ENCODE peak calls at places on chromosomes 5 and 9, in seven cellular contexts. One of them, this sample, is unnamed. For H3K4me1, the result is how much of the 10 kb centered on the place peaks cover.

GRCh38 chr5:95836544-95836943 is 14.0 kb upstream of the GLRX start:
- DNase-seq in colonic mucosa: no peak
- DNase-seq in neural progenitor cell: no peak
- DNase-seq in Panc1: no peak
- DNase-seq in HCT116: no peak
- DNase-seq in CD4-positive, CD25-positive, alpha-beta regulatory T cell: no peak
- DNase-seq in thoracic aorta: no peak
- DNase-seq in this sample: no peak

GRCh38 chr9:81492710-81493447 is 196.5 kb downstream of the TLE1 start:
- DNase-seq in Panc1: peak
- DNase-seq in HCT116: no peak
- DNase-seq in neural progenitor cell: no peak
- DNase-seq in thoracic aorta: no peak
- DNase-seq in colonic mucosa: no peak
- DNase-seq in CD4-positive, CD25-positive, alpha-beta regulatory T cell: no peak
- DNase-seq in this sample: no peak

GRCh38 chr9:63817622-63818518 is 1467.1 kb downstream of the FOXD4L5 start:
- DNase-seq in Panc1: no peak
- DNase-seq in CD4-positive, CD25-positive, alpha-beta regulatory T cell: peak
- DNase-seq in thoracic aorta: no peak
- DNase-seq in colonic mucosa: peak
- DNase-seq in neural progenitor cell: peak
- DNase-seq in HCT116: no peak
- DNase-seq in this sample: peak

GRCh38 chr5:1298723-1299510 is 4.0 kb upstream of the TERT start:
- DNase-seq in CD4-positive, CD25-positive, alpha-beta regulatory T cell: no peak
- DNase-seq in Panc1: no peak
- DNase-seq in thoracic aorta: no peak
- DNase-seq in neural progenitor cell: no peak
- DNase-seq in colonic mucosa: no peak
- DNase-seq in HCT116: no peak
- DNase-seq in this sample: no peak

GRCh38 chr9:124392254-124392653 is 23.0 kb downstream of the PSMB7 start:
- DNase-seq in neural progenitor cell: no peak
- DNase-seq in HCT116: no peak
- DNase-seq in colonic mucosa: no peak
- DNase-seq in Panc1: peak
- DNase-seq in thoracic aorta: no peak
- DNase-seq in CD4-positive, CD25-positive, alpha-beta regulatory T cell: no peak
- DNase-seq in this sample: no peak

GRCh38 chr5:40841068-40841805 is at the start of gene CARD6:
- DNase-seq in Panc1: no peak
- DNase-seq in HCT116: no peak
- DNase-seq in CD4-positive, CD25-positive, alpha-beta regulatory T cell: no peak
- DNase-seq in colonic mucosa: no peak
- DNase-seq in neural progenitor cell: no peak
- DNase-seq in thoracic aorta: no peak
- DNase-seq in this sample: no peak

GRCh38 chr5:126450388-126450787 is 27.2 kb downstream of the GRAMD2B start:
- DNase-seq in thoracic aorta: no peak
- DNase-seq in colonic mucosa: no peak
- DNase-seq in CD4-positive, CD25-positive, alpha-beta regulatory T cell: peak
- DNase-seq in HCT116: no peak
- DNase-seq in Panc1: no peak
- DNase-seq in neural progenitor cell: no peak
- DNase-seq in this sample: no peak

GRCh38 chr9:71857159-71857558 is 53.8 kb downstream of the ABHD17B start:
- DNase-seq in Panc1: no peak
- DNase-seq in CD4-positive, CD25-positive, alpha-beta regulatory T cell: no peak
- DNase-seq in HCT116: no peak
- DNase-seq in thoracic aorta: no peak
- DNase-seq in colonic mucosa: no peak
- DNase-seq in neural progenitor cell: no peak
- DNase-seq in this sample: no peak

GRCh38 chr5:66821626-66822429 is 225.6 kb downstream of the MAST4 start:
- DNase-seq in colonic mucosa: no peak
- DNase-seq in Panc1: no peak
- DNase-seq in neural progenitor cell: no peak
- DNase-seq in thoracic aorta: no peak
- DNase-seq in HCT116: no peak
- DNase-seq in CD4-positive, CD25-positive, alpha-beta regulatory T cell: no peak
- DNase-seq in this sample: no peak

GRCh38 chr9:21383627-21384026 is 1.6 kb downstream of the IFNA2 start:
- DNase-seq in HCT116: no peak
- DNase-seq in thoracic aorta: no peak
- DNase-seq in Panc1: no peak
- DNase-seq in CD4-positive, CD25-positive, alpha-beta regulatory T cell: no peak
- DNase-seq in colonic mucosa: no peak
- DNase-seq in neural progenitor cell: no peak
- DNase-seq in this sample: no peak

GRCh38 chr5:143428738-143429420 is 25.4 kb upstream of the NR3C1 start:
- DNase-seq in HCT116: no peak
- DNase-seq in CD4-positive, CD25-positive, alpha-beta regulatory T cell: no peak
- DNase-seq in neural progenitor cell: no peak
- DNase-seq in Panc1: no peak
- DNase-seq in thoracic aorta: no peak
- DNase-seq in colonic mucosa: no peak
- DNase-seq in this sample: no peak

GRCh38 chr5:17235736-17236330 is 18.4 kb downstream of the BASP1 start:
- DNase-seq in thoracic aorta: no peak
- DNase-seq in colonic mucosa: no peak
- DNase-seq in neural progenitor cell: no peak
- DNase-seq in HCT116: no peak
- DNase-seq in Panc1: no peak
- DNase-seq in CD4-positive, CD25-positive, alpha-beta regulatory T cell: no peak
- DNase-seq in this sample: no peak

GRCh38 chr5:57456531-57457135 is 26.0 kb downstream of the ACTBL2 start:
- DNase-seq in thoracic aorta: no peak
- DNase-seq in neural progenitor cell: no peak
- DNase-seq in CD4-positive, CD25-positive, alpha-beta regulatory T cell: no peak
- DNase-seq in colonic mucosa: peak
- DNase-seq in Panc1: no peak
- DNase-seq in HCT116: no peak
- DNase-seq in this sample: no peak

GRCh38 chr9:89436963-89437625 is 60.8 kb downstream of the SEMA4D start:
- DNase-seq in Panc1: no peak
- DNase-seq in neural progenitor cell: no peak
- DNase-seq in colonic mucosa: peak
- DNase-seq in thoracic aorta: no peak
- DNase-seq in CD4-positive, CD25-positive, alpha-beta regulatory T cell: peak
- DNase-seq in HCT116: no peak
- DNase-seq in this sample: peak

GRCh38 chr9:132411091-132411508 is 1.1 kb downstream of the CFAP77 start:
- DNase-seq in colonic mucosa: peak
- DNase-seq in neural progenitor cell: peak
- DNase-seq in HCT116: peak
- DNase-seq in thoracic aorta: no peak
- DNase-seq in CD4-positive, CD25-positive, alpha-beta regulatory T cell: peak
- DNase-seq in Panc1: no peak
- DNase-seq in this sample: peak

GRCh38 chr5:78417026-78417425 is 56.6 kb downstream of the SCAMP1 start:
- DNase-seq in Panc1: no peak
- DNase-seq in colonic mucosa: no peak
- DNase-seq in neural progenitor cell: no peak
- DNase-seq in CD4-positive, CD25-positive, alpha-beta regulatory T cell: no peak
- DNase-seq in thoracic aorta: no peak
- DNase-seq in HCT116: no peak
- DNase-seq in this sample: no peak

GRCh38 chr5:141849371-141850182 is 28.6 kb downstream of the PCDH1 start:
- DNase-seq in Panc1: peak
- DNase-seq in CD4-positive, CD25-positive, alpha-beta regulatory T cell: peak
- DNase-seq in thoracic aorta: peak
- DNase-seq in colonic mucosa: peak
- DNase-seq in HCT116: no peak
- DNase-seq in neural progenitor cell: peak
- DNase-seq in this sample: peak

GRCh38 chr9:96232539-96233241 is 69.3 kb downstream of the HSD17B3 start:
- DNase-seq in CD4-positive, CD25-positive, alpha-beta regulatory T cell: no peak
- DNase-seq in Panc1: no peak
- DNase-seq in colonic mucosa: peak
- DNase-seq in neural progenitor cell: peak
- DNase-seq in HCT116: no peak
- DNase-seq in thoracic aorta: no peak
- DNase-seq in this sample: peak

GRCh38 chr5:30572279-30572678 is 621.2 kb upstream of the CDH6 start:
- DNase-seq in CD4-positive, CD25-positive, alpha-beta regulatory T cell: no peak
- DNase-seq in thoracic aorta: no peak
- DNase-seq in Panc1: no peak
- DNase-seq in HCT116: no peak
- DNase-seq in colonic mucosa: no peak
- DNase-seq in neural progenitor cell: no peak
- DNase-seq in this sample: no peak

GRCh38 chr5:133051547-133052316 is at the start of gene HSPA4:
- DNase-seq in thoracic aorta: peak
- DNase-seq in CD4-positive, CD25-positive, alpha-beta regulatory T cell: peak
- DNase-seq in neural progenitor cell: peak
- DNase-seq in Panc1: peak
- DNase-seq in HCT116: peak
- DNase-seq in colonic mucosa: peak
- DNase-seq in this sample: peak
- H3K4me1 ChIP-seq in thoracic aorta: half or more
- H3K4me1 ChIP-seq in CD4-positive, CD25-positive, alpha-beta regulatory T cell: under half
- H3K4me1 ChIP-seq in neural progenitor cell: under half
- H3K4me1 ChIP-seq in Panc1: under half
- H3K4me1 ChIP-seq in HCT116: under half
- H3K4me1 ChIP-seq in colonic mucosa: under half
- H3K4me1 ChIP-seq in this sample: under half

GRCh38 chr5:65198777-65199120 is 283.0 kb downstream of the ADAMTS6 start:
- DNase-seq in thoracic aorta: no peak
- DNase-seq in neural progenitor cell: no peak
- DNase-seq in CD4-positive, CD25-positive, alpha-beta regulatory T cell: no peak
- DNase-seq in HCT116: no peak
- DNase-seq in colonic mucosa: no peak
- DNase-seq in Panc1: no peak
- DNase-seq in this sample: no peak
- H3K4me1 ChIP-seq in thoracic aorta: under half
- H3K4me1 ChIP-seq in neural progenitor cell: under half
- H3K4me1 ChIP-seq in CD4-positive, CD25-positive, alpha-beta regulatory T cell: under half
- H3K4me1 ChIP-seq in HCT116: under half
- H3K4me1 ChIP-seq in colonic mucosa: under half
- H3K4me1 ChIP-seq in Panc1: under half
- H3K4me1 ChIP-seq in this sample: under half

DNA sequence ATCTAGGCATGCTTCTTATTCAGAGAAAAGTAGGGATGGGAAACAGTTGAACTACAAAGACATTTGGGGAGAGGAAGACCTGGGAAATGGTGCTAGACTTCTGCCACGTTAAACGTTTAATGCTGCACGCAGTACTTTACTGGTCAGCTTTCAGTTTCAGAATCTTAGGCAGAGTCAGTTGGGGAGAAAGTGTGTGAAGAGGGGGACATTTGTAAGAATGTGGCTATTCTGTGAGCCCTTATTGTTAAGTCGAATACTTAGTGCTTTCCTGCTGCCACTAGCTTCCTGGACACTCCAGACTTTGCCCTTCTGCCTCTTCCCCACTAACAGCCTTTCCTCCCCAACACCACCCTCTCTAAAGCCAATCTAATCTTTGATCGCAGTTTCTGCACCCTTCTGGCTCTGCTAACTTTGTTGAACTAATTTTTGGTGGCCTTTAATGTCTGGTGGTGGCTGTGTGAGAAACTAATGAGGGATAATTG is 6.1 kb downstream of the CYSTM1 start:
- DNase-seq in HCT116: no peak
- DNase-seq in colonic mucosa: peak
- DNase-seq in neural progenitor cell: no peak
- DNase-seq in CD4-positive, CD25-positive, alpha-beta regulatory T cell: no peak
- DNase-seq in thoracic aorta: no peak
- DNase-seq in Panc1: no peak
- DNase-seq in this sample: no peak
- H3K4me1 ChIP-seq in HCT116: under half
- H3K4me1 ChIP-seq in colonic mucosa: under half
- H3K4me1 ChIP-seq in neural progenitor cell: under half
- H3K4me1 ChIP-seq in CD4-positive, CD25-positive, alpha-beta regulatory T cell: under half
- H3K4me1 ChIP-seq in thoracic aorta: under half
- H3K4me1 ChIP-seq in Panc1: half or more
- H3K4me1 ChIP-seq in this sample: half or more

GRCh38 chr9:87401681-87402080 is 96.0 kb upstream of the DAPK1 start:
- DNase-seq in neural progenitor cell: no peak
- DNase-seq in Panc1: no peak
- DNase-seq in colonic mucosa: no peak
- DNase-seq in thoracic aorta: no peak
- DNase-seq in CD4-positive, CD25-positive, alpha-beta regulatory T cell: no peak
- DNase-seq in HCT116: no peak
- DNase-seq in this sample: no peak
- H3K4me1 ChIP-seq in neural progenitor cell: under half
- H3K4me1 ChIP-seq in Panc1: under half
- H3K4me1 ChIP-seq in colonic mucosa: under half
- H3K4me1 ChIP-seq in thoracic aorta: under half
- H3K4me1 ChIP-seq in CD4-positive, CD25-positive, alpha-beta regulatory T cell: under half
- H3K4me1 ChIP-seq in HCT116: under half
- H3K4me1 ChIP-seq in this sample: under half

DNA sequence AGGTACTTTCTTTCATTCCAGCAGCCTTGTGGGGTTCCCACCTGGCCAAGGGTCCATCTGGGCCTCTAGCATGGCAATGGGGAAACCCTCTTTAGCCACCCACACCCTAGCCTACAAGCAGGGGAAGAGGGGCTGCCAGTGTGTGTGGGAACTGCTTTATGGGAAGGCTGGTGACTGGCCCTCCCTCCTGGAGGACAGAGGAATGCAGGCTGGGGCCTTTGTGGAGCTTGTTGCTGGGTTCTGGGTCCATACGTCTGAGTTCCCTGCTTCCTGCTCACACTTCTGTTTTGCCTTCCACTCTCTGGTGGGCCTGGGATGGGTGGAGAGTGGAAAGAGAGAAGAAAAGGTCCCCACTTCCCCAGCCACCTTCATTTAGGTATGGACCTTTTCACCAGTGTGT is 14.9 kb upstream of the PITX1 start:
- DNase-seq in neural progenitor cell: no peak
- DNase-seq in colonic mucosa: no peak
- DNase-seq in Panc1: no peak
- DNase-seq in CD4-positive, CD25-positive, alpha-beta regulatory T cell: no peak
- DNase-seq in thoracic aorta: no peak
- DNase-seq in HCT116: no peak
- DNase-seq in this sample: no peak
- H3K4me1 ChIP-seq in neural progenitor cell: under half
- H3K4me1 ChIP-seq in colonic mucosa: under half
- H3K4me1 ChIP-seq in Panc1: under half
- H3K4me1 ChIP-seq in CD4-positive, CD25-positive, alpha-beta regulatory T cell: under half
- H3K4me1 ChIP-seq in thoracic aorta: under half
- H3K4me1 ChIP-seq in HCT116: under half
- H3K4me1 ChIP-seq in this sample: under half

This sample was measured in mucosa of descending colon.